ENCODE peak calls at places on chromosomes 2 and 18, in seven cellular contexts. One of them, this sample, is unnamed.

GRCh38 chr2:44894058-44894457 is 47.4 kb upstream of the SIX3 start:
- DNase-seq in IMR-90: no peak
- DNase-seq in H9: no peak
- DNase-seq in mesendoderm: no peak
- DNase-seq in H1: no peak
- DNase-seq in trophoblast cell: no peak
- DNase-seq in mesenchymal stem cell: no peak
- DNase-seq in this sample: no peak

GRCh38 chr2:179226203-179226960 is 38.2 kb downstream of the SESTD1 start:
- DNase-seq in IMR-90: no peak
- DNase-seq in H9: no peak
- DNase-seq in mesendoderm: no peak
- DNase-seq in H1: no peak
- DNase-seq in trophoblast cell: no peak
- DNase-seq in mesenchymal stem cell: no peak
- DNase-seq in this sample: no peak

GRCh38 chr2:19775838-19776237 is 125.9 kb downstream of the TTC32 start:
- DNase-seq in IMR-90: peak; percentile 69
- DNase-seq in H9: no peak
- DNase-seq in mesendoderm: no peak
- DNase-seq in H1: no peak
- DNase-seq in trophoblast cell: no peak
- DNase-seq in mesenchymal stem cell: peak; percentile 65
- DNase-seq in this sample: no peak

GRCh38 chr2:123495241-123495640 is 529.8 kb upstream of the CNTNAP5 start:
- DNase-seq in IMR-90: no peak
- DNase-seq in H9: no peak
- DNase-seq in mesendoderm: no peak
- DNase-seq in H1: no peak
- DNase-seq in trophoblast cell: peak; percentile 41
- DNase-seq in mesenchymal stem cell: no peak
- DNase-seq in this sample: no peak

GRCh38 chr2:45121236-45121927 is 112.1 kb upstream of the SIX2 start:
- DNase-seq in IMR-90: no peak
- DNase-seq in H9: no peak
- DNase-seq in mesendoderm: no peak
- DNase-seq in H1: peak; percentile 24
- DNase-seq in trophoblast cell: no peak
- DNase-seq in mesenchymal stem cell: no peak
- DNase-seq in this sample: no peak

GRCh38 chr2:61853086-61853847 is 593 bp downstream of the FAM161A start:
- DNase-seq in IMR-90: no peak
- DNase-seq in H9: peak; percentile 83
- DNase-seq in mesendoderm: peak; percentile 5
- DNase-seq in H1: no peak
- DNase-seq in trophoblast cell: peak; percentile 64
- DNase-seq in mesenchymal stem cell: no peak
- DNase-seq in this sample: peak; percentile 2

GRCh38 chr2:68740184-68740914 is 5.7 kb downstream of the ARHGAP25 start:
- DNase-seq in IMR-90: peak; percentile 76
- DNase-seq in H9: no peak
- DNase-seq in mesendoderm: no peak
- DNase-seq in H1: no peak
- DNase-seq in trophoblast cell: no peak
- DNase-seq in mesenchymal stem cell: peak; percentile 69
- DNase-seq in this sample: no peak

GRCh38 chr18:80006726-80007125 is 18.4 kb upstream of the TXNL4A start:
- DNase-seq in IMR-90: no peak
- DNase-seq in H9: peak; percentile 61
- DNase-seq in mesendoderm: no peak
- DNase-seq in H1: no peak
- DNase-seq in trophoblast cell: no peak
- DNase-seq in mesenchymal stem cell: no peak
- DNase-seq in this sample: no peak

GRCh38 chr2:100882645-100883613 is 63.0 kb downstream of the NPAS2 start:
- DNase-seq in IMR-90: peak; percentile 38
- DNase-seq in H9: no peak
- DNase-seq in mesendoderm: peak; percentile 16
- DNase-seq in H1: no peak
- DNase-seq in trophoblast cell: peak; percentile 86
- DNase-seq in mesenchymal stem cell: no peak
- DNase-seq in this sample: no peak

GRCh38 chr2:172021955-172022354 is 22.2 kb downstream of the METAP1D start:
- DNase-seq in IMR-90: peak; percentile 37
- DNase-seq in H9: no peak
- DNase-seq in mesendoderm: peak; percentile 42
- DNase-seq in H1: no peak
- DNase-seq in trophoblast cell: no peak
- DNase-seq in mesenchymal stem cell: peak; percentile 59
- DNase-seq in this sample: no peak

GRCh38 chr18:46035701-46036680 is 36.1 kb downstream of the PSTPIP2 start:
- DNase-seq in IMR-90: peak; percentile 72
- DNase-seq in H9: no peak
- DNase-seq in mesendoderm: no peak
- DNase-seq in H1: no peak
- DNase-seq in trophoblast cell: no peak
- DNase-seq in mesenchymal stem cell: no peak
- DNase-seq in this sample: no peak

GRCh38 chr2:202932425-202933138 is 20.5 kb downstream of the CARF start:
- DNase-seq in IMR-90: peak; percentile 75
- DNase-seq in H9: no peak
- DNase-seq in mesendoderm: peak; percentile 59
- DNase-seq in H1: no peak
- DNase-seq in trophoblast cell: peak; percentile 94
- DNase-seq in mesenchymal stem cell: peak; percentile 37
- DNase-seq in this sample: no peak

GRCh38 chr2:636649-637405 is 40.4 kb downstream of the TMEM18 start:
- DNase-seq in IMR-90: peak; percentile 31
- DNase-seq in H9: peak; percentile 75
- DNase-seq in mesendoderm: peak; percentile 79
- DNase-seq in H1: peak; percentile 90
- DNase-seq in trophoblast cell: peak; percentile 93
- DNase-seq in mesenchymal stem cell: peak; percentile 18
- DNase-seq in this sample: peak; percentile 67

GRCh38 chr2:120989911-120990441 is 254.3 kb downstream of the GLI2 start:
- DNase-seq in IMR-90: no peak
- DNase-seq in H9: peak; percentile 21
- DNase-seq in mesendoderm: no peak
- DNase-seq in H1: peak; percentile 33
- DNase-seq in trophoblast cell: no peak
- DNase-seq in mesenchymal stem cell: no peak
- DNase-seq in this sample: no peak

GRCh38 chr2:216279459-216279858 is 92.8 kb downstream of the MARCHF4 start:
- DNase-seq in IMR-90: peak; percentile 38
- DNase-seq in H9: no peak
- DNase-seq in mesendoderm: no peak
- DNase-seq in H1: no peak
- DNase-seq in trophoblast cell: no peak
- DNase-seq in mesenchymal stem cell: peak; percentile 33
- DNase-seq in this sample: no peak

GRCh38 chr2:60819155-60819862 is 62.1 kb upstream of the REL start:
- DNase-seq in IMR-90: no peak
- DNase-seq in H9: no peak
- DNase-seq in mesendoderm: peak; percentile 20
- DNase-seq in H1: no peak
- DNase-seq in trophoblast cell: no peak
- DNase-seq in mesenchymal stem cell: no peak
- DNase-seq in this sample: no peak

GRCh38 chr2:128373346-128374000 is 54.8 kb upstream of the HS6ST1 start:
- DNase-seq in IMR-90: no peak
- DNase-seq in H9: no peak
- DNase-seq in mesendoderm: no peak
- DNase-seq in H1: no peak
- DNase-seq in trophoblast cell: peak; percentile 49
- DNase-seq in mesenchymal stem cell: no peak
- DNase-seq in this sample: no peak

GRCh38 chr2:180732337-180732736 is 248.1 kb upstream of the UBE2E3 start:
- DNase-seq in IMR-90: no peak
- DNase-seq in H9: no peak
- DNase-seq in mesendoderm: no peak
- DNase-seq in H1: no peak
- DNase-seq in trophoblast cell: no peak
- DNase-seq in mesenchymal stem cell: no peak
- DNase-seq in this sample: no peak

GRCh38 chr18:44464401-44465185 is 216.1 kb upstream of the SETBP1 start:
- DNase-seq in IMR-90: no peak
- DNase-seq in H9: no peak
- DNase-seq in mesendoderm: no peak
- DNase-seq in H1: no peak
- DNase-seq in trophoblast cell: peak; percentile 70
- DNase-seq in mesenchymal stem cell: peak; percentile 3
- DNase-seq in this sample: peak; percentile 8

GRCh38 chr2:27306657-27307544 is 1.3 kb downstream of the UCN start:
- DNase-seq in IMR-90: no peak
- DNase-seq in H9: no peak
- DNase-seq in mesendoderm: no peak
- DNase-seq in H1: peak; percentile 75
- DNase-seq in trophoblast cell: no peak
- DNase-seq in mesenchymal stem cell: no peak
- DNase-seq in this sample: no peak

GRCh38 chr18:32730620-32731021 is 42.2 kb downstream of the KLHL14 start:
- DNase-seq in IMR-90: no peak
- DNase-seq in H9: no peak
- DNase-seq in mesendoderm: no peak
- DNase-seq in H1: no peak
- DNase-seq in trophoblast cell: no peak
- DNase-seq in mesenchymal stem cell: peak; percentile 18
- DNase-seq in this sample: no peak

GRCh38 chr18:78542204-78542603 is 437.4 kb upstream of the SALL3 start:
- DNase-seq in IMR-90: no peak
- DNase-seq in H9: no peak
- DNase-seq in mesendoderm: peak; percentile 26
- DNase-seq in H1: peak; percentile 35
- DNase-seq in trophoblast cell: no peak
- DNase-seq in mesenchymal stem cell: no peak
- DNase-seq in this sample: no peak

GRCh38 chr2:65063426-65063825 is 7.2 kb downstream of the CEP68 start:
- DNase-seq in IMR-90: no peak
- DNase-seq in H9: no peak
- DNase-seq in mesendoderm: no peak
- DNase-seq in H1: no peak
- DNase-seq in trophoblast cell: no peak
- DNase-seq in mesenchymal stem cell: no peak
- DNase-seq in this sample: no peak

GRCh38 chr2:65062843-65063242 is 6.6 kb downstream of the CEP68 start:
- DNase-seq in IMR-90: peak; percentile 45
- DNase-seq in H9: no peak
- DNase-seq in mesendoderm: no peak
- DNase-seq in H1: no peak
- DNase-seq in trophoblast cell: no peak
- DNase-seq in mesenchymal stem cell: peak; percentile 51
- DNase-seq in this sample: no peak

GRCh38 chr2:65061146-65061909 is 5.1 kb downstream of the CEP68 start:
- DNase-seq in IMR-90: no peak
- DNase-seq in H9: no peak
- DNase-seq in mesendoderm: no peak
- DNase-seq in H1: no peak
- DNase-seq in trophoblast cell: no peak
- DNase-seq in mesenchymal stem cell: no peak
- DNase-seq in this sample: no peak

GRCh38 chr2:65059071-65059470 is 2.9 kb downstream of the CEP68 start:
- DNase-seq in IMR-90: no peak
- DNase-seq in H9: no peak
- DNase-seq in mesendoderm: no peak
- DNase-seq in H1: no peak
- DNase-seq in trophoblast cell: no peak
- DNase-seq in mesenchymal stem cell: no peak
- DNase-seq in this sample: no peak

DNA sequence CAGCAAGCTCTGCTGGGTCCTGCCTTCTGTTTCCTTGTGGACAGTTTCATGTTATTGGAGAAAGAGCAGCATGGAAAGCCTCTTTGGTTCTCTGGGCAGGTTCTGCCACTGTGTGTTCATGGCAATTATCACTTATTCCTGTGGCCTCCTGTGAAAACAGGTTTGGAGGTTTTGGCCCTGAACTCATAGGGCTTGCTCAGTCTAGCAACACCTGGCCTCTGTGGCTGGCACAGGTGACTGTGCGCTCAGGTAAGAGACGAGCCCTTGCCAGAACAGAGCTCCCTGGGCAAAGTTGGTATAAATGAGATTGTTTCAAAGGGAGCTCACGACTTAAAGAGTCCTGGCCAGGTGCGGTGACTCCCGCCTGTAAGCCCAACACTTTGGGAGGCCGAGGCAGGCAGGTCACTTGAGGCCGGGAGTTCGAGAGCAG is 5.7 kb downstream of the CEP68 start:
- DNase-seq in IMR-90: no peak
- DNase-seq in H9: no peak
- DNase-seq in mesendoderm: no peak
- DNase-seq in H1: no peak
- DNase-seq in trophoblast cell: no peak
- DNase-seq in mesenchymal stem cell: no peak
- DNase-seq in this sample: no peak
- H3K4me2 ChIP-seq in IMR-90: no peak overlapping the region
- H3K4me2 ChIP-seq in H9: no peak overlapping the region
- H3K4me2 ChIP-seq in mesendoderm: no peak overlapping the region
- H3K4me2 ChIP-seq in H1: no peak overlapping the region
- H3K4me2 ChIP-seq in trophoblast cell: no peak overlapping the region
- H3K4me2 ChIP-seq in mesenchymal stem cell: no peak overlapping the region
- H3K4me2 ChIP-seq in this sample: no peak overlapping the region

DNA sequence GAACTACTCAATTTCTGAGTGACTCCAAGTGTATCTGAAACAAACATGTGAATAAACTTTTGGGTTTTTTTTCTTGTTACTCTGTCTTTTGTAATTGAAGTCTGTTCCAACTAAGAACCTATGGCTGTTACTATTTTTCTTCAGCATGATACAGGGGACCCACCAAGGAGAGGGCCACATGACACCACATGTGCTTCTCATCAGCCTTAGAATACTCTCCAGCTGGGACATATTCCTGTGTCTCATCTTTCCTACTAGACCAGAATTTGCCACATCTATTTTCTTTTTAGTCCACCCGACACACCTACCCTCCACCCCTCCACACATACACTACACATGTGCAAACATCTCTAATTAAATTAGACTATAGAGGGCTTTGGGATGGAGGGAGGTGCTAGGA is 191.7 kb upstream of the NDUFV2 start:
- DNase-seq in IMR-90: no peak
- DNase-seq in H9: no peak
- DNase-seq in mesendoderm: no peak
- DNase-seq in H1: no peak
- DNase-seq in trophoblast cell: no peak
- DNase-seq in mesenchymal stem cell: no peak
- DNase-seq in this sample: no peak
- H4K8ac ChIP-seq in IMR-90: no peak overlapping the region
- H4K8ac ChIP-seq in H9: no peak overlapping the region
- H4K8ac ChIP-seq in mesendoderm: no peak overlapping the region
- H4K8ac ChIP-seq in H1: no peak overlapping the region
- H4K8ac ChIP-seq in trophoblast cell: no peak overlapping the region
- H4K8ac ChIP-seq in mesenchymal stem cell: no peak overlapping the region
- H4K8ac ChIP-seq in this sample: no peak overlapping the region

GRCh38 chr2:234134496-234134895 is 84.0 kb downstream of the SPP2 start:
- DNase-seq in IMR-90: no peak
- DNase-seq in H9: no peak
- DNase-seq in mesendoderm: no peak
- DNase-seq in H1: no peak
- DNase-seq in trophoblast cell: no peak
- DNase-seq in mesenchymal stem cell: no peak
- DNase-seq in this sample: no peak
- H3K4me2 ChIP-seq in IMR-90: no peak overlapping the region
- H3K4me2 ChIP-seq in H9: no peak overlapping the region
- H3K4me2 ChIP-seq in mesendoderm: no peak overlapping the region
- H3K4me2 ChIP-seq in H1: no peak overlapping the region
- H3K4me2 ChIP-seq in trophoblast cell: no peak overlapping the region
- H3K4me2 ChIP-seq in mesenchymal stem cell: no peak overlapping the region
- H3K4me2 ChIP-seq in this sample: no peak overlapping the region

GRCh38 chr2:70608373-70608772 is 54.7 kb upstream of the TGFA start:
- DNase-seq in IMR-90: no peak
- DNase-seq in H9: no peak
- DNase-seq in mesendoderm: no peak
- DNase-seq in H1: no peak
- DNase-seq in trophoblast cell: no peak
- DNase-seq in mesenchymal stem cell: no peak
- DNase-seq in this sample: no peak
- H4K8ac ChIP-seq in IMR-90: no peak overlapping the region
- H4K8ac ChIP-seq in H9: no peak overlapping the region
- H4K8ac ChIP-seq in mesendoderm: no peak overlapping the region
- H4K8ac ChIP-seq in H1: no peak overlapping the region
- H4K8ac ChIP-seq in trophoblast cell: no peak overlapping the region
- H4K8ac ChIP-seq in mesenchymal stem cell: no peak overlapping the region
- H4K8ac ChIP-seq in this sample: no peak overlapping the region